ENCODE peak calls at places on chromosome 16, in seven cellular contexts. C, A, B, P, E, F and Q are unnamed samples. For H3K27me3, the result is how much of the 10 kb centered on the place peaks cover.

GRCh38 chr16:16014329-16015224 is 65.2 kb downstream of the ABCC1 start:
- DNase-seq in C (peak), P (no peak), E (peak), F (peak), A (no peak), B (peak), Q (peak)

GRCh38 chr16:2152695-2153506 is 2.7 kb upstream of the TRAF7 start:
- DNase-seq in A (peak), P (no peak), B (no peak), E (no peak), F (no peak), C (no peak), Q (no peak)

GRCh38 chr16:54987081-54987480 is 56.4 kb downstream of the IRX5 start:
- DNase-seq in B (no peak), F (no peak), E (no peak), C (no peak), P (no peak), A (no peak), Q (no peak)

GRCh38 chr16:86507173-86508027 is 2.9 kb upstream of the FOXF1 start:
- DNase-seq in E (peak), A (no peak), P (no peak), B (no peak), F (no peak), C (peak), Q (no peak)

GRCh38 chr16:56862776-56863175 is 2.2 kb upstream of the SLC12A3 start:
- DNase-seq in P (no peak), A (no peak), B (no peak), F (no peak), C (no peak), E (no peak), Q (no peak)

GRCh38 chr16:1614226-1615102 is 2.3 kb downstream of the CRAMP1 start:
- DNase-seq in E (no peak), P (no peak), B (no peak), C (peak), A (peak), F (peak), Q (no peak)

GRCh38 chr16:56950881-56951771 is 10.6 kb upstream of the CETP start:
- DNase-seq in F (no peak), C (peak), P (no peak), E (peak), B (no peak), A (peak), Q (no peak)

GRCh38 chr16:2860826-2861567 is 3.0 kb upstream of the PRSS22 start:
- DNase-seq in C (peak), B (no peak), E (no peak), P (no peak), A (no peak), F (peak), Q (no peak)

GRCh38 chr16:8885674-8886592 is 3.8 kb downstream of the LITAFD start:
- DNase-seq in B (no peak), C (peak), P (no peak), F (peak), A (no peak), E (no peak), Q (no peak)

GRCh38 chr16:1884155-1884760 is 12.3 kb upstream of the MEIOB start:
- DNase-seq in F (no peak), A (no peak), C (no peak), B (no peak), P (no peak), E (no peak), Q (no peak)

GRCh38 chr16:9027070-9027799 is 63.5 kb upstream of the USP7 start:
- DNase-seq in A (no peak), B (no peak), C (no peak), P (no peak), E (no peak), F (no peak), Q (no peak)

GRCh38 chr16:55330726-55331647 is 7.0 kb downstream of the IRX6 start:
- DNase-seq in F (no peak), B (no peak), A (no peak), E (no peak), C (no peak), P (no peak), Q (no peak)

GRCh38 chr16:12719972-12720371 is 83.7 kb downstream of the CPPED1 start:
- DNase-seq in E (no peak), A (no peak), F (no peak), B (no peak), C (no peak), P (no peak), Q (no peak)

GRCh38 chr16:59859606-59860402 is 1125.7 kb upstream of the GOT2 start:
- DNase-seq in E (no peak), A (no peak), P (no peak), B (no peak), C (no peak), F (no peak), Q (no peak)

GRCh38 chr16:143047-143446 is 4.6 kb upstream of the NPRL3 start:
- DNase-seq in A (no peak), P (no peak), B (no peak), C (no peak), F (no peak), E (no peak), Q (no peak)

GRCh38 chr16:89495121-89495520 is 4.8 kb upstream of the ANKRD11 start:
- DNase-seq in P (no peak), C (peak), A (no peak), E (no peak), B (no peak), F (no peak), Q (no peak)

GRCh38 chr16:66515543-66516171 is 34.3 kb downstream of the TK2 start:
- DNase-seq in C (peak), P (no peak), A (no peak), F (peak), B (peak), E (peak), Q (no peak)

GRCh38 chr16:87133112-87133850 is 183.9 kb downstream of the C16orf95 start:
- DNase-seq in B (no peak), C (no peak), F (no peak), E (peak), A (no peak), P (no peak), Q (no peak)

GRCh38 chr16:21598676-21599157 is 660 bp upstream of the METTL9 start:
- DNase-seq in C (no peak), E (no peak), F (no peak), A (no peak), P (no peak), B (no peak), Q (no peak)

GRCh38 chr16:81401035-81401950 is 43.3 kb upstream of the CMIP start:
- DNase-seq in P (no peak), F (no peak), A (no peak), C (peak), E (peak), B (peak), Q (no peak)

GRCh38 chr16:3000540-3000939 is 12.2 kb upstream of the CLDN9 start:
- DNase-seq in C (no peak), F (no peak), E (no peak), P (no peak), B (no peak), A (no peak), Q (no peak)

GRCh38 chr16:57952909-57953308 is 18.0 kb downstream of the CNGB1 start:
- DNase-seq in C (no peak), E (no peak), B (no peak), F (no peak), P (no peak), A (no peak), Q (no peak)

GRCh38 chr16:3029499-3030127 is 5.8 kb downstream of the THOC6 start:
- DNase-seq in E (no peak), B (no peak), A (peak), C (peak), P (no peak), F (no peak), Q (no peak)

GRCh38 chr16:7182510-7183109 is 150.0 kb upstream of the RBFOX1 start:
- DNase-seq in C (no peak), B (no peak), E (no peak), F (no peak), P (no peak), A (no peak), Q (no peak)

GRCh38 chr16:86939609-86940008 is 361.3 kb downstream of the FOXL1 start:
- DNase-seq in E (no peak), B (no peak), A (no peak), F (no peak), C (no peak), P (no peak), Q (no peak)

GRCh38 chr16:27316038-27316680 is 2.4 kb downstream of the IL4R start:
- DNase-seq in F (no peak), E (peak), P (no peak), C (no peak), B (peak), A (no peak), Q (no peak)

GRCh38 chr16:57301126-57301817 is 16.8 kb upstream of the PLLP start:
- DNase-seq in P (no peak), B (peak), F (peak), C (no peak), E (peak), A (no peak), Q (no peak)

GRCh38 chr16:19375561-19376158 is 42.0 kb upstream of the TMC5 start:
- DNase-seq in C (peak), P (no peak), A (no peak), F (no peak), B (peak), E (no peak), Q (no peak)

GRCh38 chr16:87180069-87180468 is 137.1 kb downstream of the C16orf95 start:
- DNase-seq in E (no peak), C (no peak), P (no peak), B (no peak), F (no peak), A (no peak), Q (no peak)

GRCh38 chr16:57750796-57751538 is 15.4 kb downstream of the KATNB1 start:
- DNase-seq in P (no peak), A (no peak), F (peak), E (no peak), B (no peak), C (no peak), Q (no peak)

GRCh38 chr16:83441523-83441922 is 366.3 kb upstream of the HSBP1 start:
- DNase-seq in F (no peak), E (no peak), P (no peak), B (no peak), C (peak), A (no peak), Q (no peak)

GRCh38 chr16:2854700-2855309 is 3.2 kb downstream of the PRSS22 start:
- DNase-seq in A (no peak), F (peak), C (no peak), B (no peak), E (no peak), P (no peak), Q (no peak)

GRCh38 chr16:65142276-65142675 is 20.4 kb upstream of the CDH11 start:
- DNase-seq in C (peak), A (no peak), F (no peak), P (no peak), B (no peak), E (no peak), Q (no peak)

GRCh38 chr16:85129846-85130706 is 17.8 kb upstream of the CIBAR2 start:
- DNase-seq in E (no peak), F (no peak), P (no peak), B (peak), A (no peak), C (peak), Q (no peak)

GRCh38 chr16:89522287-89522686 is 14.1 kb downstream of the SPG7 start:
- DNase-seq in P (no peak), F (no peak), C (no peak), A (no peak), B (no peak), E (no peak), Q (no peak)

GRCh38 chr16:4212934-4213296 is 29.0 kb downstream of the SRL start:
- DNase-seq in P (no peak), C (peak), B (no peak), F (peak), E (no peak), A (no peak), Q (no peak)

GRCh38 chr16:86424413-86424812 is 85.9 kb upstream of the FOXF1 start:
- DNase-seq in P (no peak), B (no peak), F (no peak), E (peak), A (no peak), C (no peak), Q (no peak)

GRCh38 chr16:10339777-10340752 is 45.8 kb upstream of the ATF7IP2 start:
- DNase-seq in A (no peak), E (no peak), F (no peak), B (no peak), P (no peak), C (no peak), Q (no peak)

GRCh38 chr16:51939371-51940005 is 607.5 kb downstream of the TOX3 start:
- DNase-seq in A (no peak), C (no peak), F (no peak), P (no peak), B (no peak), E (no peak), Q (no peak)

GRCh38 chr16:70710422-70711210 is 24.8 kb upstream of the MTSS2 start:
- DNase-seq in P (no peak), C (no peak), B (no peak), A (no peak), F (no peak), E (no peak), Q (no peak)

GRCh38 chr16:70708381-70709253 is 22.8 kb upstream of the MTSS2 start:
- DNase-seq in F (no peak), P (no peak), C (no peak), B (no peak), E (no peak), A (no peak), Q (no peak)

GRCh38 chr16:70711211-70711978 is 25.5 kb upstream of the MTSS2 start:
- DNase-seq in P (no peak), A (no peak), C (no peak), E (no peak), F (no peak), B (no peak), Q (no peak)

GRCh38 chr16:70709457-70709856 is 23.6 kb upstream of the MTSS2 start:
- DNase-seq in A (no peak), F (no peak), C (no peak), E (no peak), B (no peak), P (no peak), Q (no peak)

DNA sequence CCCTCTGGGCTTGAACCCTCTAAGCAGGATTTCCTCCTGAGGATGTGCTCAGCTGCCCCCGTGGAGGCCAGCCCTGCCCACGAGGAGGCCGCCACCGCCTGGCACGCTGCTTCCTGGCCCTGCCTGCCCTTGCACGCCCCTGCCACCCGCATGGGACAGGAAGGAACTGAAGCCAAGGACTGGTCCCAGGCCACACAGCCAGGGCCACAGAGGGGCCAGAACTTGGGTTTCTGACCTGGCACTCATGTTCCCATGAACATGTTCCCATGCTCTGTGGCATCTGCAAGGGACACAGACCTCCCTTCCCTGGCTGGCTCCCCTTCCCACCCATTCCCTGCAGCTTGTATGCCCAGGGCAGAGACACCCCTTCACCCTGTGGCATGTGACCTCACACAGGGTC is 24.1 kb upstream of the MTSS2 start:
- DNase-seq in E (no peak), P (no peak), C (no peak), B (no peak), F (no peak), A (no peak), Q (no peak)
- H3K27me3 ChIP-seq in E (under half), P (under half), C (under half), B (under half), F (under half), A (under half), Q (under half)

GRCh38 chr16:31073823-31074072 is 292 bp downstream of the ZNF668 start:
- DNase-seq in E (no peak), C (no peak), B (no peak), F (no peak), A (no peak), P (no peak), Q (no peak)

GRCh38 chr16:31076319-31076718 is 2.1 kb downstream of the ZNF646 start:
- DNase-seq in F (peak), P (no peak), C (no peak), A (no peak), B (no peak), E (peak), Q (no peak)

GRCh38 chr16:31074073-31074813 is at the start of the genes ZNF646 and ZNF668:
- DNase-seq in A (peak), C (peak), F (peak), P (peak), E (peak), B (peak), Q (peak)

GRCh38 chr16:31073073-31073822 is 792 bp downstream of the ZNF668 start:
- DNase-seq in E (peak), A (peak), P (peak), C (peak), F (peak), B (peak), Q (peak)

GRCh38 chr16:31074814-31075183 is 577 bp downstream of the ZNF646 start:
- DNase-seq in B (no peak), A (no peak), P (no peak), C (peak), F (no peak), E (no peak), Q (no peak)
- TF ChIP-seq CTCF in B (no peak), A (no peak), P (no peak), C (no peak), F (no peak), E (no peak), Q (no peak)

GRCh38 chr16:22635801-22636200 is 125.1 kb downstream of the NPIPB5 start:
- DNase-seq in F (no peak), A (no peak), C (no peak), B (no peak), P (no peak), E (no peak), Q (no peak)

GRCh38 chr16:22633794-22634193 is 123.1 kb downstream of the NPIPB5 start:
- DNase-seq in A (no peak), B (no peak), F (no peak), E (no peak), P (no peak), C (no peak), Q (no peak)

GRCh38 chr16:22635345-22635744 is 124.7 kb downstream of the NPIPB5 start:
- DNase-seq in B (no peak), A (no peak), F (no peak), C (no peak), P (no peak), E (no peak), Q (no peak)

GRCh38 chr16:22633280-22633679 is 122.6 kb downstream of the NPIPB5 start:
- DNase-seq in A (no peak), B (no peak), C (no peak), E (no peak), F (no peak), P (no peak), Q (no peak)

DNA sequence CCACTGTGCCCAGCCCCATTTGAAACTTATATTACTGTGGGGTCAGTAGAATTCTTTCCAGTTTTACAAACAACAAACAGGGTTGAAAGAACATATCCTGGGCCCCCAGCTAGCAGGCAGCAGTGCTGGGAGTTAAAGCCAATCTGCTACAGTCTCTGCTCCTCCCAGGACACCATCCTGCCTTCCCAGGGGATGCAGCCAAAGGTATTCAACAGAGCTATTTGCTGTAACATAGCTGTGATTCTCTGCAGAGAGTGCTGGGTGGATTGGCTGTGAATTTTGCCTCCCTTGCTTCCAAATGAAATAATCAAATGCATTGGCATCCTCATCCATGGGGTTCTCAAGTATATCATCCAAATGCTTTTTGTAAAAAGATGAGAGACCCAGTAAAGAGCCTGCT is 124.2 kb downstream of the NPIPB5 start:
- DNase-seq in P (no peak), B (no peak), C (no peak), F (no peak), E (no peak), A (no peak), Q (no peak)
- H3K4me3 ChIP-seq in P (no peak), B (no peak), C (no peak), F (no peak), E (no peak), A (no peak), Q (no peak)

DNA sequence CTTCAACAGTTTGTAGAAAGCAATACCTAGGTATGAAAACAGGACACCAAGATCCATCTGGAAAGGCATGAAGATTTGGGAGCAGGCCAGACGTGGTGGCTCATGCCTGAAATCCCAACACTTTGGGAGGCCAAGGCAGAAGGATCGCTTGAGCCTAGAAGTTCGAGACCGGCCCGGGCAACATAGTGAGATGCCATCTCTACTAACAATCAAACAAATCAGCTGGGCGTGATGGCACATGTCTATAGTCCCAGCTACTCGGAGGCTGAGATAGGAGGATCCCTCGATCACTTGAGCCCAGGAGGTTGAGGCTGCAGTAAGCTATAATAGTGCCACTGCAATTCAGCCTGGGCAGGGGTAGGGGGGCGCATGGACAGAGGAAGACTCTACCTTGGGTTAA is 20.3 kb downstream of the LITAF start:
- DNase-seq in B (no peak), P (no peak), E (no peak), F (peak), A (no peak), C (no peak), Q (no peak)
- H3K27me3 ChIP-seq in B (under half), P (under half), E (under half), F (under half), A (under half), C (under half), Q (under half)

DNA sequence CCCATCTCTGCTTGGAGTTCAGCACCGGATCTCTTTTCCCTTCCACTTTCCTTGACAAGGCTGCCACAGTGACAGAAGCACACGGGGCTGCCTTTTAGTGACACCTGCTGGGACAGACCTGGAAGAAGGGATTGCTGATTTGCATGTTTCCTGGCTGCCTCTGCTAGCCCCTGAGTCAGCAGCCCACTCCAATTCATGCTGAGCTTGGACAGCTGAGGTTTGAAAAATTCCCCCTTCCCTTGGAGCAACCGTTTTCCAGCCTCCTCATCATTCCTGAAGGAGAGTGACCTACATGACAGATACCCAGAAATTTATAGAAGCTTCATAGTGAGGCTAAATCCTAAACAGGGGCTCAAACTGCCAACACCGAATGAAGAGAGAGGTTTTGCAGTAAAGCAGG is 18.8 kb upstream of the RBL2 start:
- DNase-seq in P (no peak), C (no peak), A (no peak), F (no peak), E (no peak), B (no peak), Q (no peak)
- TF ChIP-seq CTCF in P (no peak), C (no peak), A (no peak), F (no peak), E (no peak), B (no peak), Q (no peak)